ENCODE peak calls at places on chromosomes 13 and 19, in four cellular contexts. N is kidney glomerular epithelial cell, E is A549, M is fibroblast of the conjunctiva. Z is an unnamed sample.

GRCh38 chr19:49592486-49593232 is 1.7 kb downstream of the PRR12 start:
- DNase-seq in N (peak; percentile 18), E (peak; percentile 74), M (no peak), Z (no peak)

GRCh38 chr19:17625980-17626379 is 62.2 kb downstream of the UNC13A start:
- DNase-seq in N (no peak), E (no peak), M (no peak), Z (no peak)

GRCh38 chr19:8334458-8335342 is 8.4 kb downstream of the KANK3 start:
- DNase-seq in N (no peak), E (peak; percentile 84), M (no peak), Z (no peak)

GRCh38 chr19:49908480-49909420 is 12.1 kb upstream of the IL4I1 start:
- DNase-seq in N (no peak), E (no peak), M (no peak), Z (no peak)

GRCh38 chr13:24306632-24307031 is 2.7 kb upstream of the C1QTNF9 start:
- DNase-seq in N (peak; percentile 28), E (no peak), M (no peak), Z (peak; percentile 6)

GRCh38 chr19:4369109-4369887 is 25.9 kb downstream of the MPND start:
- DNase-seq in N (peak; percentile 75), E (no peak), M (no peak), Z (no peak)

GRCh38 chr19:43699506-43700367 is 16.1 kb upstream of the IRGC start:
- DNase-seq in N (no peak), E (no peak), M (no peak), Z (no peak)

GRCh38 chr19:58181902-58182576 is 822 bp upstream of the ZNF274 start:
- DNase-seq in N (no peak), E (peak; percentile 82), M (peak; percentile 14), Z (no peak)

GRCh38 chr13:20017365-20017711 is 58.8 kb downstream of the ZMYM2 start:
- DNase-seq in N (no peak), E (no peak), M (no peak), Z (no peak)

GRCh38 chr19:36046443-36047050 is 7.5 kb downstream of the THAP8 start:
- DNase-seq in N (no peak), E (no peak), M (peak; percentile 18), Z (no peak)

GRCh38 chr19:10636304-10636972 is 11.1 kb downstream of the SLC44A2 start:
- DNase-seq in N (no peak), E (no peak), M (no peak), Z (no peak)

GRCh38 chr19:52992109-52993004 is 21.4 kb upstream of the ERVV-1 start:
- DNase-seq in N (no peak), E (no peak), M (no peak), Z (no peak)

GRCh38 chr19:51544038-51544437 is 12.6 kb upstream of the SIGLEC6 start:
- DNase-seq in N (no peak), E (no peak), M (no peak), Z (no peak)